ENCODE peak calls at places on chromosomes 4 and X, in six cellular contexts. I, K, Y, O, J and W are unnamed samples.

GRCh38 chrX:114800719-114801118 is 216.7 kb downstream of the IL13RA2 start:
- DNase-seq in Y (peak), J (no peak), I (no peak), K (no peak), O (peak), W (no peak)

GRCh38 chrX:16786791-16787735 is 797 bp downstream of the TXLNG start:
- DNase-seq in J (peak), O (peak), K (peak), I (peak), Y (no peak), W (no peak)

GRCh38 chrX:84248226-84248625 is 60.2 kb upstream of the RPS6KA6 start:
- DNase-seq in K (no peak), J (no peak), Y (peak), I (peak), O (peak), W (no peak)

GRCh38 chrX:79366888-79367749 is at the start of gene ITM2A:
- DNase-seq in Y (no peak), O (peak), K (peak), J (peak), I (peak), W (no peak)

GRCh38 chr4:83075271-83075670 is 39.3 kb downstream of the PLAC8 start:
- DNase-seq in O (peak), J (no peak), I (no peak), K (no peak), Y (peak), W (no peak)

GRCh38 chr4:37793562-37793961 is 32.9 kb upstream of the PGM2 start:
- DNase-seq in I (peak), J (no peak), K (no peak), Y (peak), O (peak), W (no peak)

GRCh38 chrX:125205084-125205917 is 114.4 kb upstream of the TEX13C start:
- DNase-seq in Y (peak), K (peak), I (peak), J (peak), O (peak), W (no peak)

GRCh38 chr4:146545102-146545501 is 23.4 kb upstream of the SLC10A7 start:
- DNase-seq in I (peak), J (no peak), O (peak), Y (peak), K (no peak), W (no peak)

GRCh38 chr4:41524446-41524845 is 13.5 kb upstream of the LIMCH1 start:
- DNase-seq in O (no peak), Y (no peak), K (no peak), J (no peak), I (no peak), W (no peak)

GRCh38 chrX:50536955-50537354 is 66.3 kb upstream of the DGKK start:
- DNase-seq in I (no peak), Y (no peak), O (no peak), J (no peak), K (no peak), W (no peak)